ENCODE peak calls at places on chromosomes 7 and 10, in ten cellular contexts. I, A, O, F, H, G, W, D, K and P are unnamed samples.

GRCh38 chr10:127715782-127716378 is 21.1 kb upstream of the FOXI2 start:
- DNase-seq in I (no peak), A (no peak), O (no peak), F (no peak), H (no peak), G (no peak), W (no peak), D (peak), K (no peak), P (no peak)

GRCh38 chr7:17646181-17646956 is 293.9 kb downstream of the SNX13 start:
- DNase-seq in I (no peak), A (no peak), O (no peak), F (no peak), H (no peak), G (peak), W (no peak), D (peak), K (no peak), P (no peak)

GRCh38 chr10:118255355-118255754 is 86.8 kb downstream of the FAM204A start:
- DNase-seq in I (no peak), A (no peak), O (no peak), F (no peak), H (no peak), G (no peak), W (no peak), D (no peak), K (no peak), P (no peak)

GRCh38 chr7:142334236-142334635 is 76.4 kb upstream of the PRSS58 start:
- DNase-seq in I (no peak), A (no peak), O (no peak), F (no peak), H (no peak), G (no peak), W (no peak), D (no peak), K (no peak), P (no peak)

GRCh38 chr10:74292871-74293427 is 141.9 kb downstream of the ADK start:
- DNase-seq in I (no peak), A (no peak), O (no peak), F (no peak), H (no peak), G (peak), W (no peak), D (no peak), K (no peak), P (no peak)

GRCh38 chr10:132521466-132522102 is 16.0 kb upstream of the INPP5A start:
- DNase-seq in I (no peak), A (no peak), O (peak), F (no peak), H (no peak), G (no peak), W (no peak), D (no peak), K (no peak), P (peak)

GRCh38 chr7:41584746-41585145 is 118.1 kb downstream of the INHBA start:
- DNase-seq in I (no peak), A (no peak), O (no peak), F (no peak), H (no peak), G (no peak), W (no peak), D (no peak), K (no peak), P (no peak)

GRCh38 chr10:28892818-28893547 is 215.7 kb downstream of the BAMBI start:
- DNase-seq in I (no peak), A (no peak), O (no peak), F (no peak), H (no peak), G (no peak), W (no peak), D (no peak), K (no peak), P (no peak)

GRCh38 chr10:102629661-102630614 is 14.3 kb upstream of the TRIM8 start:
- DNase-seq in I (no peak), A (peak), O (no peak), F (no peak), H (peak), G (peak), W (no peak), D (peak), K (no peak), P (peak)

GRCh38 chr7:25037325-25037724 is 57.3 kb upstream of the OSBPL3 start:
- DNase-seq in I (no peak), A (no peak), O (no peak), F (no peak), H (no peak), G (no peak), W (no peak), D (peak), K (no peak), P (no peak)

GRCh38 chr7:74480861-74481417 is 27.2 kb downstream of the GTF2IRD1 start:
- DNase-seq in I (no peak), A (peak), O (peak), F (no peak), H (no peak), G (no peak), W (no peak), D (peak), K (no peak), P (peak)

GRCh38 chr7:105664816-105665525 is 83.7 kb upstream of the EFCAB10 start:
- DNase-seq in I (no peak), A (no peak), O (no peak), F (no peak), H (no peak), G (peak), W (no peak), D (peak), K (no peak), P (no peak)

GRCh38 chr7:5088906-5089305 is 43.2 kb downstream of the RBAK start:
- DNase-seq in I (no peak), A (no peak), O (no peak), F (no peak), H (no peak), G (no peak), W (no peak), D (no peak), K (no peak), P (no peak)

GRCh38 chr10:43135656-43136055 is 2.6 kb upstream of the CSGALNACT2 start:
- DNase-seq in I (no peak), A (no peak), O (no peak), F (no peak), H (no peak), G (no peak), W (no peak), D (no peak), K (no peak), P (no peak)

GRCh38 chr7:150731916-150732315 is 5.3 kb upstream of the GIMAP5 start:
- DNase-seq in I (no peak), A (no peak), O (no peak), F (no peak), H (no peak), G (no peak), W (no peak), D (no peak), K (no peak), P (no peak)

GRCh38 chr10:120460776-120461175 is 3.7 kb downstream of the PLPP4 start:
- DNase-seq in I (no peak), A (no peak), O (no peak), F (no peak), H (no peak), G (no peak), W (no peak), D (no peak), K (no peak), P (no peak)

GRCh38 chr7:69710773-69711445 is 112.6 kb downstream of the AUTS2 start:
- DNase-seq in I (no peak), A (no peak), O (no peak), F (no peak), H (no peak), G (no peak), W (no peak), D (no peak), K (no peak), P (no peak)

GRCh38 chr10:84391326-84391725 is 62.9 kb downstream of the CCSER2 start:
- DNase-seq in I (no peak), A (no peak), O (no peak), F (no peak), H (no peak), G (no peak), W (no peak), D (no peak), K (no peak), P (no peak)

GRCh38 chr7:50651227-50651989 is 86.2 kb upstream of the DDC start:
- DNase-seq in I (no peak), A (no peak), O (no peak), F (no peak), H (no peak), G (no peak), W (no peak), D (no peak), K (no peak), P (no peak)

GRCh38 chr10:115659616-115660015 is 566.5 kb downstream of the ATRNL1 start:
- DNase-seq in I (no peak), A (no peak), O (no peak), F (no peak), H (no peak), G (no peak), W (no peak), D (no peak), K (no peak), P (no peak)

GRCh38 chr10:7908541-7909210 is 90.4 kb downstream of the TAF3 start:
- DNase-seq in I (no peak), A (peak), O (no peak), F (no peak), H (no peak), G (peak), W (no peak), D (no peak), K (no peak), P (no peak)

GRCh38 chr7:50276446-50276845 is 28.1 kb upstream of the IKZF1 start:
- DNase-seq in I (no peak), A (no peak), O (no peak), F (no peak), H (no peak), G (no peak), W (no peak), D (no peak), K (no peak), P (no peak)

GRCh38 chr7:101172854-101173751 is 7.0 kb downstream of the NAT16 start:
- DNase-seq in I (no peak), A (peak), O (peak), F (no peak), H (no peak), G (peak), W (no peak), D (peak), K (no peak), P (peak)

DNA sequence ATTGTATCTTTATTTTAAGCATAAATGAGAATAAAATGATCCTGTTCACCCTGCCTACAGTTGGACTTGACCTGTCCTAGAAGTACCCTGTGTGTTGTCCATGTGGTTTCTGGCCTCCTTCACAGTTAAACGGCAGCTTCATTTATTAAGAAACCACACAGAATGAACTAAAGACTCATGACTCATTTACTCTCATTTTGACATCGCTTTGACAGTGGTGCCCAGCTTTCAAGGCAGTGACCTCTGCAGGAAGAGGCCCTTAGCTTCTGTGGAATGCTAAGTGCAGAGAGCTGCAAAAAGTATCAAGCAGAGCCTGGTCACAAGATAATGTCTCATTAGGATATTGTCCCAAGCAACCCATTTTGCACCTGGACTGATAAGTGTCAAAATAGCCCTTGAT is 93.4 kb downstream of the AVL9 start:
- DNase-seq in I (no peak), A (peak), O (no peak), F (no peak), H (no peak), G (no peak), W (no peak), D (peak), K (no peak), P (no peak)
- TF ChIP-seq CTCF in I (no peak), A (no peak), O (no peak), F (no peak), H (no peak), G (no peak), W (no peak), D (no peak), K (no peak), P (no peak)

DNA sequence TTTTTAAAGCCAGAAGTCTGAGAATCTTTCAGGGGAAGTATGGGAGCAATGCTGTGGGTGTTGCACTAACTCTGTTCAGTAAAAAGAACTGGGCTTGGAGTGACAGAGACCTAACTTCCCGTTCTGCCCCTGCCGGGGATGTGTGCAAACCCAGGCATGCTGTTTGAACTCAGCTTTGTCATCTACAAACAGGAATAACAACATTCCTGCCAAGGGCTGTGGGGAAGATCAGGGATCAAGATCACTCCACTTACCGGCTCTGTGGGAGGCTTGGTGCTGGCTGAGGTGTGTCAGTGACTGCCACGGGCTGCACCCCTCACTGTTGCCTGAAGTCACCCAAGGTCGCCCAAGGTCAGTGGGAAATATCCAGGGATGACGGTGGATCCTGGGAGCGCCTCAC is 23.1 kb upstream of the DRGX start:
- DNase-seq in I (no peak), A (peak), O (no peak), F (no peak), H (no peak), G (peak), W (no peak), D (no peak), K (no peak), P (no peak)
- TF ChIP-seq CTCF in I (no peak), A (no peak), O (no peak), F (no peak), H (no peak), G (no peak), W (no peak), D (no peak), K (no peak), P (no peak)

DNA sequence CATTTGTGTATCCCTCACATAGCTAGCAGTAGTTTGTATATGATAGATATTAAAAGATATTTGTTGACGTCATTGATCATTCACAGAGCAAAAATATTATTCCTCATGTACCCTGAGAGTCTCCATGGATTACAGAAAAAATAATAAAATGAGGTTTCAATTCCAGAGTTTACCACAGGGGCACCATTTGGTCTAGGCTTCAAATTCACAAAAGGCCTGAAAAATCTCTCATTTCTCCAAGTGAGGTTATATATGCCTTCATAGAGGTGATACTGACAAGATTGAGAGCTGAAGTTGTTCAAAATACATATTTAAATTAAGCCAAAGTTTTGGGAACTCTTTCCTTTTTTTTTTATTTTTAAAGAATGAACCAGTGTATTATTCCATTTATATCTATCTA is 52.7 kb downstream of the TMEM26 start:
- DNase-seq in I (no peak), A (no peak), O (no peak), F (no peak), H (no peak), G (no peak), W (no peak), D (no peak), K (no peak), P (no peak)
- TF ChIP-seq CTCF in I (no peak), A (no peak), O (no peak), F (peak), H (no peak), G (no peak), W (no peak), D (no peak), K (no peak), P (no peak)

GRCh38 chr7:144786522-144786921 is 49.3 kb downstream of the TPK1 start:
- DNase-seq in I (no peak), A (no peak), O (no peak), F (no peak), H (no peak), G (no peak), W (no peak), D (no peak), K (no peak), P (no peak)
- TF ChIP-seq CTCF in I (no peak), A (no peak), O (no peak), F (no peak), H (no peak), G (no peak), W (no peak), D (no peak), K (peak), P (peak)

DNA sequence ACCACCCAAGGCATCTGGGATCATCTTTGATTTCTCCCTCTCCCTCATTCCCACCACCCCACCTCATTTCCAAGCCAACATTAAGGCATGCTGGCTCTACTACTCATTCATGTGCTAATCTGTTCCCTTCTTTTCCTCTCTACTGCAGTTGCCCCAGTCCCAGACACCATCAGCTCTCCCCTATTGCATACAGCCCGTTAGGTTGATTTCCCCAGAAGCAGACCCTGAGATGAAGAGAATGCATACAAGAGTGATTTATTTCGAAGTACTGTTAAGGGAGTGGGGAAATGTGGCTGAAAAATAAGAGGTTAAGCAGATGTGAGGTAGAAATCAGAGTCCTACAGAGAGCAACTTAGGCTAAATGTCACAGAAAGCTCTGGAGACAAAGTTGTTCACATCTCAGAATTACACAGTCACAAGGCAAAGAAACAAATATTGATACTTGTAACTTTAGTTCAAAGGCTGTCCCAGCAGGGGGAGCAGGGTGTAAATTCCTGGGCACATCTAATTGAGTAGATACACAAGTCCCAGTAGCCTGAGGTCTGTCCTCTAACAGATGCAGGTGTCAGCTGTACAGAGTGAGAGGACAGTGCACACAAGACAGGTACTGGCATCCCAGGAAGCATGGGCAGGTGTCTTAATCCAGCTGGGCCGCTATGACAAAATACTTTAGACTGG is 20.9 kb downstream of the AKR1D1 start:
- DNase-seq in I (peak), A (peak), O (no peak), F (no peak), H (no peak), G (peak), W (no peak), D (peak), K (no peak), P (no peak)
- TF ChIP-seq CTCF in I (peak), A (peak), O (no peak), F (peak), H (no peak), G (peak), W (no peak), D (peak), K (no peak), P (peak)

DNA sequence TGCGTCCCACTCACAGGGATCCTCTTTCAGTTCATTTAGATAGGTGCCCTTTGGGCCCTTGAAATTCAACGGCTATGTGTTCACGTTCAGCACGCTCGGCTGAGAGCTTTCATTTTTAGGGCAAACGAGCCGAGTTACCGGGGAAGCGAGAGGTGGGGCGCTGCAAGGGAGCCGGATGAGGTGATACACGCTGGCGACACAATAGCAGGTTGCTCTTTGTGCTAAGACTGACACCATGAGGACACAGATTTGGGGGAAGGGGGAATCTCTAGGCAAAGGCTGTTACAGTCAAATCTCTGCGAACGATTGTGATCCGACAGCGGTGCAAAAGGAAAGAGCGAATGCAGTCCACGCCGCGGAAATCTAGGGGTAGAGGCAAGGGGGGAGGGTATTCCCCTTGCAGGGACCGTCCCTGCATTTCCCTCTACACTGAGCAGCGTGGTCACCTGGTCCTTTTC is 660 bp downstream of the KLLN start:
- DNase-seq in I (no peak), A (no peak), O (no peak), F (no peak), H (no peak), G (no peak), W (no peak), D (no peak), K (peak), P (no peak)
- TF ChIP-seq CTCF in I (no peak), A (no peak), O (no peak), F (no peak), H (no peak), G (no peak), W (no peak), D (no peak), K (no peak), P (no peak)

DNA sequence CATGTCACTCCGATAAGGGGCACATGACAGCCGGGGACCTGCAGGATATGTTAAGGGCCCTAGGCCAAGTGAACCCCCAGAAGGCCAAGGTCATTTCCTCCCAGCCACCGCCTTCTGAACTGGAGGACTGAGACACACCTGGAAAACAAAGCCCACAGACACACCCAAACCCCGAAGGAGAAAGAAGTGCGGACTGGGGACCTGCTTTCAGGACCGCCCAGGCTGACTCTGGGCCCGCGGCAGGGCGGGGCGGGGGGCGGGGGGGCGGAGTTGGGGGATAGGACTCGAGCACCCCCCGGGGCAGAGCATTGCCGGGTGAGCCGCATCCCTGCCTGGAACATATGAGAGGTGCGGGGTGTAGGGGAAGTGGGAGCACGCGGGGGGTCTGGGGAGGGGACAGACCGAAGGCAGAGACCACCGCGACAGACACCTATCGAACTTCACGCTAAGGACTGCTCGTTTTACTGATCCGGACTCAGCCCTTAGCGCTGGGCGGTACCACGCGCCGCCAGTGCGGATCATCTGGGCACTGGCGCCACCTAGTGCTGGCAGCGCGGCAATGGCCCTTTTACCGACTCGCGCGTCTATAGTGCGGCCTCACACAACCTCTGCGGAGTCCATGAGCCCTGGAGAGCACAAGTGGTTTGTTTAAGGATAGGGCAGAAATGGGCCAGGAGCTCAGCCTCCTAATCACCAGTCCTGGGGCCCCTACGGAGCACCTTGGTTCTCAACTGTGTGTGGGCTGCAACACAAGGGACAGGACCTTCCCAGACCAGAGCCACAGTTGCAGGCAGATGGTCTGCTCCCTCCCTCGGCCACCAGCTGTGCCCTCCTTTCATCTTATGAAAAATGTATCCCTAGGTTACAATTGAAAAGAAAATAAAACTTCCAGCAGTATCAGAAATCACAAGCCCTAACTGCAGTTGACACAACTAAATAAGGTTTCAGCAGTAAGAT is 157.6 kb downstream of the HERPUD2 start:
- DNase-seq in I (peak), A (peak), O (peak), F (peak), H (peak), G (peak), W (peak), D (peak), K (peak), P (peak)
- TF ChIP-seq CTCF in I (peak), A (peak), O (peak), F (peak), H (peak), G (peak), W (peak), D (peak), K (peak), P (peak)